ENCODE peak calls at places on chromosomes 11 and 22, in five cellular contexts. V is GM12878, S is HepG2, C is K562, E is H1. L is an unnamed sample.

GRCh38 chr22:21641417-21641794 is 696 bp upstream of the SDF2L1 start:
- DNase-seq in V (no peak), S (peak; percentile 59), C (peak; percentile 98), E (peak; percentile 59), L (peak; percentile 64)

GRCh38 chr22:43129426-43130425 is 13.5 kb downstream of the MCAT start:
- DNase-seq in V (no peak), S (no peak), C (no peak), E (no peak), L (no peak)

GRCh38 chr11:62556872-62557631 is 10.4 kb upstream of the AHNAK start:
- DNase-seq in V (peak; percentile 81), S (no peak), C (peak; percentile 51), E (no peak), L (no peak)

GRCh38 chr11:110251837-110252236 is 44.6 kb downstream of the RDX start:
- DNase-seq in V (no peak), S (no peak), C (peak; percentile 12), E (no peak), L (peak; percentile 5)

GRCh38 chr11:34537636-34538035 is 24.0 kb upstream of the ELF5 start:
- DNase-seq in V (no peak), S (no peak), C (no peak), E (no peak), L (no peak)

GRCh38 chr22:46788426-46789168 is 26.1 kb downstream of the TBC1D22A start:
- DNase-seq in V (no peak), S (no peak), C (no peak), E (no peak), L (no peak)

GRCh38 chr11:123407124-123407995 is 22.7 kb upstream of the GRAMD1B start:
- DNase-seq in V (no peak), S (peak; percentile 58), C (peak; percentile 53), E (peak; percentile 75), L (peak; percentile 82)

GRCh38 chr22:46148336-46148735 is 2.0 kb upstream of the PPARA start:
- DNase-seq in V (no peak), S (no peak), C (no peak), E (no peak), L (no peak)

GRCh38 chr11:43269229-43269928 is 42.4 kb upstream of the API5 start:
- DNase-seq in V (no peak), S (no peak), C (no peak), E (no peak), L (no peak)

GRCh38 chr11:84130646-84131427 is 844.7 kb upstream of the CCDC90B start:
- DNase-seq in V (no peak), S (no peak), C (no peak), E (no peak), L (no peak)

GRCh38 chr11:608751-609354 is 6.9 kb downstream of the IRF7 start:
- DNase-seq in V (no peak), S (no peak), C (no peak), E (no peak), L (no peak)

GRCh38 chr11:119483881-119484371 is 61.0 kb upstream of the THY1 start:
- DNase-seq in V (no peak), S (no peak), C (no peak), E (no peak), L (no peak)

GRCh38 chr11:109285465-109285864 is 136.5 kb upstream of the C11orf87 start:
- DNase-seq in V (no peak), S (no peak), C (no peak), E (no peak), L (no peak)

GRCh38 chr11:65854871-65855837 is 2.8 kb downstream of the CFL1 start:
- DNase-seq in V (no peak), S (no peak), C (no peak), E (no peak), L (no peak)

GRCh38 chr11:13772223-13773046 is 104.0 kb downstream of the FAR1 start:
- DNase-seq in V (peak; percentile 11), S (peak; percentile 58), C (peak; percentile 78), E (peak; percentile 55), L (peak; percentile 72)

GRCh38 chr11:15828241-15828903 is 528.0 kb downstream of the SOX6 start:
- DNase-seq in V (no peak), S (no peak), C (no peak), E (no peak), L (no peak)

GRCh38 chr11:7892059-7892699 is 38.9 kb downstream of the OR10A6 start:
- DNase-seq in V (no peak), S (no peak), C (no peak), E (no peak), L (no peak)

GRCh38 chr22:46823248-46823647 is 60.8 kb downstream of the TBC1D22A start:
- DNase-seq in V (no peak), S (no peak), C (no peak), E (no peak), L (no peak)

GRCh38 chr11:105046898-105047579 is 1.9 kb upstream of the CARD16 start:
- DNase-seq in V (no peak), S (peak; percentile 92), C (no peak), E (no peak), L (peak; percentile 48)

GRCh38 chr11:104476898-104477297 is 313.0 kb upstream of the PDGFD start:
- DNase-seq in V (no peak), S (no peak), C (no peak), E (no peak), L (no peak)

GRCh38 chr22:42269407-42270177 is 861 bp downstream of the TCF20 start:
- DNase-seq in V (no peak), S (peak; percentile 67), C (peak; percentile 72), E (peak; percentile 84), L (peak; percentile 64)

DNA sequence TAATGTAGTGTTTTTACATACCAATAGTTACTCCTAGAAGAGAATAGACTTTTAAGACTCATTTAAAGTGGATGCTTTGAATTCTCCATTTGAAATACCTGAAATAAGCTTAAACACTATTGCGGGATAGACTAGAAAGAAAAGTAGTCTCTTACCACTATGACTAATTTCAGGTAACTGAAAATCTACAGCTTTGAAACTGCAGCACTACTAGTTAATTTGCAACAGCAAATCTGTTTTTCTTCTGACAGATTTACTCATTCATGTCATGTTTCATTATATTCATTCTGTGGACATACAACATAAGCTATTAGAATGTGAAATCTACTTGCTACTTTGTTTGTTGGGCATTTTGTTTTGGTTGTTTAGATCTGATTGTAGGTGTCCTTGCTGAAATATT is 153.6 kb downstream of the MAML2 start:
- DNase-seq in V (no peak), S (no peak), C (no peak), E (no peak), L (no peak)
- TF ChIP-seq HDAC2 in V (no peak), S (no peak), C (no peak), E (no peak), L (no peak)

DNA sequence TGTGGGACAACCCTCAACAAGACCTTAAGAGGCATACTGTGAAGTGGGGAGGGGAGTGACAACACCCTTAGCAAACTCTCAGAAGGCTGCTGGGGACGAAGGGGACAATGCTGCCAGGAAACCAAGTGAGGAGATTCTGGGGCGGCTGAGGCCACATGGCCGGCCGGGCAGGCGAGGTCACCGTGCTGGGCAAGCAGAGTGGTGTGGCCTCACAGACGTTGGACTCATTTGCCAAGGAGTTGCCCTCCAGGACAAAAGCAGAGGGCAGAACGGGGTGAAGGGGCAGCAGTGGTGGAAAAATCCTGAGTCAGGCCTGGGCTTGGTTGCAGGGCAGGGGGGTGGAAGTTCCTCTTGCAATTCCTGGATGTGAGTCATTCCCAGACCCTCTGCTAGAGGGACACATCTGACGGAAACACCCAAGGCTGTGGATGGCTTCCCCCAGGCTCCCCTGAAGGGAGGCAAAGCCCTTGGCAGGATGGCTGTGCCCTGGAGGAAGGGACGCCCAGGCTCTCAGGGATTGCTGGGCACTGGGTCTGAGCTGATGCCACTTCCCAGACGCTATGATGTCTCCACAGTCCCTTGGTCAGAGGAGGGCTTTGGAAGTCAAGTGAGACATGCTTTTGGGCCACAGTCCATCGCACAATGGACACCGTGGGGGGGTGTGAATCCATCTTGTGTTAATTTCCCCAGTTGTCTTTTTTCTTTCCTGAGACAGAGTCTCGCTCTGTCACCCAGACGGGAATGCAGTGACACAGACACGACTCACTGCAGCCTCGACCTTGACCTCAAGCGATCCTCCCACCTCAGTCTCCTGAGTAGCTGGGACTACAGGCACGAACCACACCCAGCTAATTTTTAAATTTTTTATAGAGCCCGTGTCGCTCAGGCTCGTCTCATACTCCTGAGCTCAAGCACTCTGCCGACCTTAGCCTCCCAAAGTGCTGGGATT is 16.2 kb upstream of the SHANK3 start:
- DNase-seq in V (no peak), S (peak; percentile 58), C (no peak), E (no peak), L (peak; percentile 46)
- TF ChIP-seq HDAC2 in V (no peak), S (no peak), C (no peak), E (no peak), L (no peak)

GRCh38 chr11:112730591-112730990 is 230.6 kb upstream of the NCAM1 start:
- DNase-seq in V (no peak), S (no peak), C (no peak), E (no peak), L (no peak)

GRCh38 chr11:112731538-112731937 is 229.7 kb upstream of the NCAM1 start:
- DNase-seq in V (no peak), S (no peak), C (no peak), E (no peak), L (no peak)

GRCh38 chr11:112735470-112735869 is 225.8 kb upstream of the NCAM1 start:
- DNase-seq in V (no peak), S (no peak), C (no peak), E (no peak), L (no peak)

GRCh38 chr11:112732031-112732430 is 229.2 kb upstream of the NCAM1 start:
- DNase-seq in V (no peak), S (no peak), C (no peak), E (no peak), L (no peak)

DNA sequence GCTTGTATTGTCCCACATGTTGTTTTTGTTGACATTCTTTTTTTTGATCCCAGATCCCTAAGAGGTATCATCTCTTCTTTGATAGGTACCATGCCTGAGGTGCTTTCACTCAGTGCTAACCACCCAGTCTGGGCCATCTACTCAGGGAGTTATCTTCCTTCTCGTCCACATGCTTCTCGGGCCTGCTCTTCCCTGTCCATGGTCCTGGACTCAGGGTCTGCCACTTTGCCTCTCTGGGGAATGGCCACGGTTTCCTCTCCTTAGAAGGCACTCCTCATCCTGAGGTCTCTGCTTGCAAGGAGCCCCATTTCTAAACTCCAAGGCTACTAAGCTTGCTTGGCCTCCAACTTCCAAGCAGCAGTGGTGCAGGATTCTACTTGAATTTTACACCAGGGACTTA is 227.0 kb upstream of the NCAM1 start:
- DNase-seq in V (no peak), S (no peak), C (peak; percentile 17), E (peak; percentile 60), L (no peak)
- TF ChIP-seq HDAC2 in V (no peak), S (no peak), C (no peak), E (no peak), L (no peak)

GRCh38 chr11:86693501-86693900 is 21.1 kb upstream of the ME3 start:
- DNase-seq in V (no peak), S (no peak), C (no peak), E (no peak), L (no peak)

GRCh38 chr11:86696451-86696850 is 24.0 kb upstream of the ME3 start:
- DNase-seq in V (no peak), S (no peak), C (no peak), E (no peak), L (no peak)

GRCh38 chr11:86695391-86695790 is 23.0 kb upstream of the ME3 start:
- DNase-seq in V (no peak), S (no peak), C (no peak), E (no peak), L (no peak)

GRCh38 chr11:86698634-86699033 is 26.2 kb upstream of the ME3 start:
- DNase-seq in V (no peak), S (no peak), C (no peak), E (no peak), L (no peak)

DNA sequence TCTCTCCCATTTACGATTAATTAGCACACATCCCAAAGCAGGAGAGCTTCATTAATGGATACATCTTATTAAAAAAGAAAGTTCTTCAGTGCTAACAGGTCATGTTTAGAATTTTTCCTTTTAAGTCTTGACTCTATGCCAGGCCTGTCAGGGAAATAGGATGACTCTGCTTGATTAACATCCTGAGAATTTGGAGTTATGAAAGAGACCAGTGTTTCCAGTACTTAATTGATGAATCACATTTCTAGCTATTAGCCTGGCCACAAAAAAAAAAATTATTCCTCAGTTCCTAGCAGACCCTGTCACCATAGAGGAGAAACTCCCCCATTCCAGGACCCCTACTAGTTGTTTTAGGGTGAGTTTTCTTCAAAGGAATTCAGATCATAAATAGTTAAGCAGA is 23.6 kb upstream of the ME3 start:
- DNase-seq in V (no peak), S (peak; percentile 11), C (no peak), E (no peak), L (no peak)
- TF ChIP-seq HDAC2 in V (no peak), S (no peak), C (no peak), E (no peak), L (no peak)